ENCODE peak calls at places on chromosomes 7 and 10, in four cellular contexts. C is IMR-90, G is H9, N is H1. I is an unnamed sample.
A peak's percentile ranks its signal among the peaks of the same experiment; 100 is the strongest.

GRCh38 chr10:22713853-22714523 is 390 bp downstream of the PIP4K2A start:
- DNase-seq in G (peak; percentile 34), N (no peak), C (peak; percentile 13), I (peak; percentile 42)

GRCh38 chr7:29300649-29301048 is 106.1 kb downstream of the CHN2 start:
- DNase-seq in C (no peak), G (no peak), N (no peak), I (no peak)

GRCh38 chr10:129690248-129691070 is 223.4 kb downstream of the MGMT start:
- DNase-seq in N (no peak), C (no peak), G (no peak), I (no peak)

GRCh38 chr7:128203710-128204214 is 37.3 kb upstream of the LEP start:
- DNase-seq in C (peak; percentile 35), G (peak; percentile 14), N (no peak), I (no peak)

GRCh38 chr10:69457771-69458237 is 6.5 kb downstream of the TSPAN15 start:
- DNase-seq in G (no peak), C (no peak), N (no peak), I (no peak)

GRCh38 chr7:150974468-150975391 is 3.4 kb downstream of the KCNH2 start:
- DNase-seq in G (peak; percentile 49), C (peak; percentile 25), N (no peak), I (no peak)

GRCh38 chr10:132415956-132416355 is 19.0 kb downstream of the PWWP2B start:
- DNase-seq in N (no peak), G (no peak), C (no peak), I (no peak)

GRCh38 chr10:29522038-29522855 is 112.5 kb downstream of the SVIL start:
- DNase-seq in G (no peak), C (peak; percentile 10), N (no peak), I (no peak)

GRCh38 chr10:59181668-59182067 is 5.2 kb downstream of the PHYHIPL start:
- DNase-seq in N (no peak), C (peak; percentile 43), G (peak; percentile 25), I (peak; percentile 80)

GRCh38 chr7:50497068-50497642 is 47.0 kb upstream of the FIGNL1 start:
- DNase-seq in G (no peak), C (peak; percentile 12), N (no peak), I (peak; percentile 31)

GRCh38 chr7:135690566-135690965 is 28.3 kb downstream of the STMP1 start:
- DNase-seq in N (no peak), G (no peak), C (peak; percentile 72), I (peak; percentile 28)

GRCh38 chr7:132415259-132415658 is 161.0 kb downstream of the PLXNA4 start:
- DNase-seq in G (no peak), N (no peak), C (no peak), I (no peak)

GRCh38 chr7:27237735-27238334 is 4.8 kb upstream of the EVX1 start:
- DNase-seq in G (no peak), C (peak; percentile 5), N (no peak), I (peak; percentile 83)

GRCh38 chr7:68321776-68322496 is 1276.3 kb upstream of the AUTS2 start:
- DNase-seq in G (no peak), C (no peak), N (no peak), I (no peak)

GRCh38 chr10:68742397-68742796 is 21.4 kb downstream of the CCAR1 start:
- DNase-seq in C (no peak), N (no peak), G (no peak), I (no peak)

GRCh38 chr10:129046074-129046681 is 420.9 kb upstream of the MGMT start:
- DNase-seq in G (no peak), C (no peak), N (no peak), I (no peak)

GRCh38 chr7:46928719-46929118 is 653.2 kb downstream of the TNS3 start:
- DNase-seq in G (no peak), N (no peak), C (no peak), I (no peak)

GRCh38 chr7:143887078-143887477 is 14.9 kb downstream of the TCAF1 start:
- DNase-seq in N (no peak), C (peak; percentile 19), G (no peak), I (no peak)

GRCh38 chr7:44540592-44541027 is 520 bp downstream of the NPC1L1 start:
- DNase-seq in N (no peak), C (no peak), G (no peak), I (no peak)

GRCh38 chr10:44382981-44383748 is 1.7 kb downstream of the CXCL12 start:
- DNase-seq in G (peak; percentile 23), N (no peak), C (no peak), I (peak; percentile 15)

GRCh38 chr7:2004841-2005351 is 227.8 kb downstream of the MAD1L1 start:
- DNase-seq in C (no peak), N (no peak), G (peak; percentile 22), I (no peak)

GRCh38 chr10:78290131-78290750 is 256.6 kb downstream of the RPS24 start:
- DNase-seq in N (no peak), C (peak; percentile 10), G (peak; percentile 45), I (peak; percentile 44)

GRCh38 chr10:109892885-109893284 is 30.4 kb downstream of the XPNPEP1 start:
- DNase-seq in G (peak; percentile 35), N (no peak), C (no peak), I (no peak)

GRCh38 chr7:14858866-14859265 is 43.7 kb downstream of the DGKB start:
- DNase-seq in N (no peak), C (no peak), G (no peak), I (no peak)

GRCh38 chr7:22356010-22356854 is 722 bp downstream of the RAPGEF5 start:
- DNase-seq in G (peak; percentile 45), C (no peak), N (no peak), I (no peak)

GRCh38 chr7:44061645-44062179 is 3.7 kb downstream of the PGAM2 start:
- DNase-seq in G (no peak), C (no peak), N (no peak), I (no peak)

GRCh38 chr10:43891241-43891640 is 242.6 kb upstream of the ZNF32 start:
- DNase-seq in G (no peak), C (no peak), N (no peak), I (no peak)

GRCh38 chr10:43594944-43595589 is 11.2 kb upstream of the ZNF485 start:
- DNase-seq in C (peak; percentile 50), G (no peak), N (no peak), I (no peak)

GRCh38 chr7:105256621-105257283 is 132.0 kb downstream of the SRPK2 start:
- DNase-seq in N (no peak), G (no peak), C (no peak), I (no peak)

GRCh38 chr7:46153951-46154787 is 233.1 kb upstream of the IGFBP3 start:
- DNase-seq in N (no peak), G (no peak), C (no peak), I (peak; percentile 49)

GRCh38 chr7:4078580-4078979 is 603.5 kb upstream of the FOXK1 start:
- DNase-seq in C (no peak), N (no peak), G (no peak), I (no peak)

GRCh38 chr10:110356628-110357245 is 52.0 kb upstream of the SMNDC1 start:
- DNase-seq in G (no peak), C (peak; percentile 94), N (no peak), I (no peak)

GRCh38 chr10:46787321-46787615 is 124.0 kb upstream of the PTPN20 start:
- DNase-seq in G (no peak), N (no peak), C (peak; percentile 56), I (peak; percentile 5)

GRCh38 chr10:114406455-114406854 is 2.2 kb upstream of the AFAP1L2 start:
- DNase-seq in N (no peak), C (no peak), G (no peak), I (no peak)

GRCh38 chr7:158186406-158186805 is 401.2 kb downstream of the PTPRN2 start:
- DNase-seq in N (no peak), G (no peak), C (no peak), I (no peak)

DNA sequence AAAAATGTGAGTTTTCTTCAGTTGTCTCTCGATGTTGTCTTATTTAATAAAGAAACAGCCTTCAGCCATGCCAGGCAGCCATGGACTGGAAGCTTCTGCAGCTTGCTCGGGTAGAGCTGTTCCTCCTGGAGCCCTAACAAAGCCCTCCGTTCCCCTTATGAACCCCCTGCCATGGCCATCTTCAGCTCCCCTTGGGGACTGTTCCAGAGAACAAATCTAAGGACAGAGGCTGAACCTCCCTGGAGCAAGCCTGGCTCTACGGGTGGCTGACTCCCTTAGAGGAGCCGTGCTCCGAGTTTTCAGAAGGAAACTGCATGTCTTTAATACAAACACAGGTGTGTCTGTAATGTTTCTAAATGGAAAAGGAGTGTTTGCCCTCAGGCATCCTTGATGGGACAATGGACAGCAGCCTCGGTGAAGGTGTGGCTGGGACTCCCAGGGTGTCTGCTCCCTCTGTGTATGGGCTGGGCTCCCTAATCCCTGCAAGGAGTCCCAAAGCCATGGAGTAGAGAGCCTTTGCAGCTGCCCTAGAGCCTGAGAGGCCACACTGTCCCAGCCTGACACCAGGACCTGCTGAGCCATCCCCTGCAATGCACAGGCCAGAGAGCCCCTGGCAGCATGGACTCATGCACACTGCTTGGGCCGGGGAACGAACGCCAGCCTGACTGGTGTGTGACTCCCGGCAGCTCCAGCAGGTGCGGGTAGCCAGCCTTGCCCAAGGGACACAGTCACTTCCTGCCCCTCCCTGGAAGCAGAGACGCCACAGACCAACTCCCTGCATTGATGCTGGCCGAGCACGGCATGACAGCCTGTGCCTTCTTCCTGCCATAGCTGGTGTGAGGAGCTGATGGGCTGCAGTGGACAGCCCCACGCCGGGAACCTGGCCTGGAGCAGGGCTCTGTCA is 381.8 kb downstream of the TCERG1L start:
- DNase-seq in C (no peak), G (no peak), N (no peak), I (no peak)
- H3K18ac ChIP-seq in C (no peak overlapping the region), G (no peak overlapping the region), N (no peak overlapping the region), I (no peak overlapping the region)

GRCh38 chr10:118175148-118175547 is 128.4 kb upstream of the RAB11FIP2 start:
- DNase-seq in N (no peak), G (no peak), C (no peak), I (no peak)
- H2BK15ac ChIP-seq in N (no peak overlapping the region), G (no peak overlapping the region), C (no peak overlapping the region), I (no peak overlapping the region)

GRCh38 chr7:42460148-42460547 is 223.1 kb upstream of the GLI3 start:
- DNase-seq in G (no peak), N (no peak), C (no peak), I (no peak)

GRCh38 chr7:42454006-42454405 is 217.0 kb upstream of the GLI3 start:
- DNase-seq in G (no peak), N (no peak), C (no peak), I (no peak)

GRCh38 chr7:42457663-42458062 is 220.7 kb upstream of the GLI3 start:
- DNase-seq in C (no peak), N (no peak), G (no peak), I (no peak)

GRCh38 chr7:42456267-42456666 is 219.3 kb upstream of the GLI3 start:
- DNase-seq in C (no peak), G (no peak), N (no peak), I (no peak)

DNA sequence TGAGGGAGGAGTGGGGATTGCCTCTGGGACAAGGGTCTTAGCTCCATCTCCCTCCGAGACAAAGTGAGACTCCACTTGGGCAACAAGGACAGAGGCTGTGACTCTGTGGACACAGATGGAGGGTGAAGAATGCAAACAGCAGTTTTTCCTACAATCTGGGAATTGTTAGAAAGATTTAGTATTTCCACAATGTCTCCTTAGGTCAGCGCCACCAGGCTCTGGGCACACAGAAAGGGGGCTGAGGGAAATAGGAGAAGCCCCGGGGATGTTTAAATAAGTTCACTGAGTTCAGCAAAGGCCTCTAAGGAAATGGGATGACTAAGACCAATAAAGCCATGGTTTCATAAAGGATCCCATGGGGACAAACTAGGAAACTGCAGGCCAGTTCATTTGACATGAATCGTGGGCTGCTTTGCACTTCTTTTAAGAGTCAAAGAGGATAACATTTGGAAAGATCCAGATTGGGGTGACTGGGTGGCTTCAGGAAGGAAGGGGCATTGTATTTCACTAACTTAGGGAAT is 219.8 kb upstream of the GLI3 start:
- DNase-seq in C (no peak), G (no peak), N (no peak), I (no peak)
- H3K56ac ChIP-seq in C (no peak overlapping the region), G (no peak overlapping the region), N (no peak overlapping the region), I (no peak overlapping the region)

GRCh38 chr10:73246783-73247508 is at the start of gene DNAJC9:
- DNase-seq in G (peak; percentile 96), C (peak; percentile 90), N (peak; percentile 95), I (peak; percentile 98)
- H3K18ac ChIP-seq in G (peak within 1 kb of the TSS; percentile 98), C (no peak within 1 kb of the TSS), N (peak within 1 kb of the TSS; percentile 97), I (peak within 1 kb of the TSS; percentile 95)